ENCODE peak calls at places on chromosomes 3 and 15, in four cellular contexts. Z is T-helper 9 cell, P is T-helper 1 cell, W is iPS DF 6.9. K is an unnamed sample.
A peak's percentile ranks its signal among the peaks of the same experiment; 100 is the strongest.

GRCh38 chr15:77611767-77612166 is 20.9 kb downstream of the LINGO1 start:
- DNase-seq in Z (no peak), P (no peak), W (no peak), K (no peak)

GRCh38 chr3:69051796-69052566 is at the start of gene TMF1:
- DNase-seq in Z (peak; percentile 97), P (peak; percentile 99), W (peak; percentile 100), K (peak; percentile 83)

GRCh38 chr3:128875556-128876120 is 3.8 kb upstream of the ACAD9 start:
- DNase-seq in Z (peak; percentile 23), P (peak; percentile 68), W (peak; percentile 33), K (no peak)

GRCh38 chr3:105173972-105174371 is 192.7 kb upstream of the ALCAM start:
- DNase-seq in Z (no peak), P (no peak), W (no peak), K (no peak)

GRCh38 chr3:155995525-155996370 is 124.6 kb upstream of the KCNAB1 start:
- DNase-seq in Z (no peak), P (peak; percentile 3), W (no peak), K (no peak)

GRCh38 chr15:79283252-79284048 is 928 bp downstream of the ANKRD34C start:
- DNase-seq in Z (peak; percentile 3), P (peak; percentile 5), W (peak; percentile 33), K (peak; percentile 8)

GRCh38 chr3:110413807-110414748 is 657.5 kb upstream of the NECTIN3 start:
- DNase-seq in Z (no peak), P (no peak), W (no peak), K (no peak)

GRCh38 chr15:75745305-75745704 is 32.7 kb upstream of the CSPG4 start:
- DNase-seq in Z (no peak), P (no peak), W (no peak), K (no peak)